ENCODE peak calls at places on chromosomes 5 and 9, in five cellular contexts. V is HEK293T, J is HepG2, L is GM12878, R is H1. E is an unnamed sample.

GRCh38 chr9:108680946-108681345 is 174.8 kb downstream of the ACTL7B start:
- DNase-seq in V (no peak), J (no peak), L (no peak), R (no peak), E (no peak)

GRCh38 chr9:97625620-97626019 is 7.5 kb downstream of the TSTD2 start:
- DNase-seq in V (no peak), J (no peak), L (no peak), R (no peak), E (no peak)

GRCh38 chr5:121199238-121199999 is 652.3 kb upstream of the FTMT start:
- DNase-seq in V (no peak), J (no peak), L (no peak), R (no peak), E (no peak)

GRCh38 chr9:107158321-107158720 is 124.8 kb upstream of the RAD23B start:
- DNase-seq in V (peak), J (peak), L (no peak), R (peak), E (peak)

GRCh38 chr5:67004730-67005350 is 191.8 kb downstream of the CD180 start:
- DNase-seq in V (no peak), J (no peak), L (no peak), R (no peak), E (no peak)

GRCh38 chr9:33180526-33181184 is 13.5 kb upstream of the B4GALT1 start:
- DNase-seq in V (no peak), J (no peak), L (no peak), R (no peak), E (no peak)

GRCh38 chr5:132446621-132447020 is 44.0 kb downstream of the IRF1 start:
- DNase-seq in V (no peak), J (no peak), L (no peak), R (no peak), E (no peak)

GRCh38 chr9:124257865-124258764 is at the start of gene NEK6:
- DNase-seq in V (peak), J (no peak), L (no peak), R (no peak), E (no peak)

GRCh38 chr9:126703330-126704156 is 89.8 kb downstream of the LMX1B start:
- DNase-seq in V (no peak), J (no peak), L (no peak), R (no peak), E (no peak)

GRCh38 chr5:169757016-169757415 is 119.9 kb downstream of the DOCK2 start:
- DNase-seq in V (no peak), J (no peak), L (no peak), R (no peak), E (no peak)

GRCh38 chr5:169760229-169760628 is 123.2 kb downstream of the DOCK2 start:
- DNase-seq in V (no peak), J (no peak), L (no peak), R (no peak), E (no peak)

GRCh38 chr5:169762338-169763095 is 125.4 kb downstream of the DOCK2 start:
- DNase-seq in V (no peak), J (no peak), L (no peak), R (no peak), E (no peak)

GRCh38 chr5:169756071-169756765 is 119.1 kb downstream of the DOCK2 start:
- DNase-seq in V (no peak), J (no peak), L (no peak), R (no peak), E (no peak)

GRCh38 chr5:169758886-169759285 is 121.8 kb downstream of the DOCK2 start:
- DNase-seq in V (no peak), J (no peak), L (no peak), R (no peak), E (no peak)
- TF ChIP-seq SUZ12 in V (no peak), J (no peak), L (no peak), R (no peak), E (no peak)

DNA sequence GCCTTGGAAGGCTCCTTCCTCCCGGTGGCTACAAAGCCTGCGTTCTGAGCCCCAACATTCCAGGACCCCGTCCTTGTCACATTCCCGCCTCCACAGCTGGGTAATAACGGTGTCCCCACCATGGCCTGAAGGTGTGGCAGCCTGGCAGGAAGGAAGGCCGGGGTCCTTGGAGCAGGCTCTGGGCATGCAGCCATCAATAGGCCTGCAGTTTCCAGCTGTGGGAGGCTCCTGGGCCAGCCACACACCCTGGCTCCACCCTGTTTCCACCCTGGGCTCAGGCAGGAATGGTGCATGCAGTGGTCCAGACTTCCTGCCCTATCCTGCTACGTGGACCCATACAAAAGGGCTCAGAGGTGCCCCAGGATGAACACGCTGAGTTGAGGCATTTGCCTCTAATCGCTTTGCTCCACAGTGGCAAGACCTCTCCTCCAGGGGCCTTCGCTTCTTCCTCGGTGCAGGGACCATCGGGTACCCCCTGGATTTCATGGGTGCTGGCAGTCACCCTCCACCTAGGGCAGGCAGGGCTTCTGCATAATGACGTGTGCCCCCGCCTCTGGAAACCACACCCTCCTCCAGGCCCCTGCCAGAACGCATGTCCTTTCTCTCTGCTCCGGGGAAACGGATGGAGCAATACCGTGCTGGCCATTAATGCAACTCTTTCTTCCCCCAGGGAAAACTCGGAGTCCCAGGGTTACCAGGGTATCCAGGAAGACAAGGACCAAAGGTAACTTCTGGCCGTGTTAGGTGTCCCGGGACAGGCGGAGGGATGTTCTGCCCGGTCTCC is 95.1 kb upstream of the FCN2 start:
- DNase-seq in V (no peak), J (no peak), L (no peak), R (no peak), E (no peak)
- TF ChIP-seq SUZ12 in V (no peak), J (no peak), L (no peak), R (no peak), E (no peak)

GRCh38 chr5:1315018-1315708 is 20.3 kb upstream of the TERT start:
- DNase-seq in V (no peak), J (no peak), L (no peak), R (no peak), E (no peak)
- TF ChIP-seq SUZ12 in V (no peak), J (no peak), L (no peak), R (no peak), E (no peak)

DNA sequence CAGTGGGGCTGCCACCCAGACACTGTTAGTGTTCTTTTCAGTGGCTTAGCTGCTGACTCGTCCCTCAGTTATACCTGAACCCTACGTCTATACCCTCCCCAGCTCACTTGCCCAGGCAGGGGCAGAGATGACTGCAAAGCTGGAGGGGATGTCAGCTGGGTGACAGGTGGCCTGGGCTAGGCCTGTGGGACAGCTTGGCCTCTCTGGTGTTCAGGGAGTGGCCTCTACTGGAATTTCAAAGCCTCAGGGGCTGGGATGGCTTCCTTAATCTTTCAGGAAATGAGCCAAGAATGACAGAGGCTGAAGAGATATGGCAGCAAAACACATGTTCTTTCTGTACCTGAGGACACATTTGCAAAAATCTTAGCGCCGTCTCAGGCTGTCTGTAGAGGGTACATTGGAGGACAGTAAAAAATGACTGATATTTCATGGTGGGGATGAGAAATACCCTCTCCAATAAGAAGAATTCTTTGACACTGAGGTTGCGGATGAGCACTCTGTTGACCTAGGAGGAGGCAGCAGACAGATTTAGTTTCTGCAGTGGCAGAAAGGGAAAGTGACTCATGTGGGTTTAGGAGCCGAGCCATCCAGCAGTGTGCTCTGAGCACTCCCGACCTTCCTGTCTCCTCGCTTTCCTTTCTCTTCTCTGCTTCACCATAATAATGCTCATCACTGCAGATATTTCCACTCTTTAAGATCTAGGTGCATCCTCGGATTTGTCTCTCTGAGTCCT is 54.4 kb downstream of the ENTREP1 start:
- DNase-seq in V (no peak), J (no peak), L (no peak), R (no peak), E (no peak)
- TF ChIP-seq SUZ12 in V (no peak), J (no peak), L (no peak), R (no peak), E (no peak)

E was measured in NT2/D1.